ENCODE peak calls at places on chromosome 1, in six cellular contexts. A is NCI-H1694; E is H7; O is neural crest cell; K is kidney glomerular epithelial cell; L is stimulated activated CD8-positive, alpha-beta memory T cell treated with anti-CD3 and anti-CD28 coated beads, Interleukin-7, amount 100 ng/mL, for 24 hours. V is an unnamed sample.

GRCh38 chr1:172529304-172529703 is 3.6 kb upstream of the SUCO start:
- DNase-seq in A (no peak), K (no peak), O (no peak), E (no peak), L (no peak), V (no peak)

GRCh38 chr1:178093958-178094751 is at the start of gene RASAL2:
- DNase-seq in K (peak), E (peak), L (no peak), O (peak), A (no peak), V (peak)

GRCh38 chr1:201026746-201027145 is 3.2 kb upstream of the KIF21B start:
- DNase-seq in K (no peak), L (no peak), A (no peak), E (no peak), O (no peak), V (no peak)

GRCh38 chr1:16122361-16122881 is 33.4 kb downstream of the EPHA2 start:
- DNase-seq in A (no peak), O (no peak), E (peak), K (peak), L (no peak), V (peak)

GRCh38 chr1:218242171-218242570 is 42.9 kb upstream of the RRP15 start:
- DNase-seq in A (no peak), L (no peak), E (no peak), O (no peak), K (no peak), V (no peak)

GRCh38 chr1:1213153-1213918 is 617 bp downstream of the TNFRSF4 start:
- DNase-seq in O (no peak), L (no peak), E (peak), K (no peak), A (no peak), V (no peak)

GRCh38 chr1:118154220-118154619 is 30.8 kb downstream of the SPAG17 start:
- DNase-seq in E (no peak), K (peak), O (no peak), L (no peak), A (no peak), V (no peak)

GRCh38 chr1:9473032-9473792 is 66.1 kb upstream of the SLC25A33 start:
- DNase-seq in A (no peak), E (peak), L (no peak), O (peak), K (peak), V (peak)

GRCh38 chr1:12537906-12538461 is 80.0 kb downstream of the DHRS3 start:
- DNase-seq in E (no peak), L (no peak), K (no peak), A (no peak), O (no peak), V (no peak)

GRCh38 chr1:170664283-170664827 is 424 bp downstream of the PRRX1 start:
- DNase-seq in A (no peak), O (no peak), E (peak), K (peak), L (no peak), V (peak)

GRCh38 chr1:25204797-25205441 is 27.4 kb downstream of the SYF2 start:
- DNase-seq in L (no peak), O (peak), E (peak), K (peak), A (peak), V (no peak)

GRCh38 chr1:112704908-112705627 is 1.9 kb downstream of the RHOC start:
- DNase-seq in L (no peak), A (no peak), K (peak), O (peak), E (peak), V (peak)

GRCh38 chr1:192190066-192190465 is 31.8 kb downstream of the RGS18 start:
- DNase-seq in L (no peak), K (no peak), E (no peak), O (no peak), A (no peak), V (no peak)

GRCh38 chr1:93579891-93580290 is 101.7 kb downstream of the BCAR3 start:
- DNase-seq in E (no peak), K (peak), O (no peak), A (no peak), L (no peak), V (peak)

GRCh38 chr1:208475449-208475848 is 231.3 kb upstream of the PLXNA2 start:
- DNase-seq in O (no peak), L (no peak), A (no peak), K (peak), E (no peak), V (no peak)

GRCh38 chr1:107132195-107132594 is 8.6 kb upstream of the NTNG1 start:
- DNase-seq in O (no peak), L (no peak), E (no peak), K (no peak), A (no peak), V (no peak)

V was measured in endodermal cell.